ENCODE peak calls at places on chromosomes 7 and 10, in ten cellular contexts. M is hepatocyte; N is AG04449; D is cardiac fibroblast; U is CD8-positive, alpha-beta T cell; P is fibroblast of mammary gland; Z is HCT116; L is body of pancreas; E is prostate gland; C is brain microvascular endothelial cell. J is an unnamed sample.

GRCh38 chr7:2355079-2356008 is 717 bp downstream of the EIF3B start:
- DNase-seq in M (peak; percentile 35), N (no peak), D (no peak), U (no peak), P (peak; percentile 12), Z (no peak), L (no peak), E (no peak), C (no peak), J (no peak)

GRCh38 chr10:116888380-116889055 is 39.2 kb downstream of the ENO4 start:
- DNase-seq in M (peak; percentile 65), N (peak; percentile 37), D (peak; percentile 91), U (no peak), P (peak; percentile 81), Z (peak; percentile 56), L (peak; percentile 72), E (peak; percentile 65), C (peak; percentile 80), J (peak; percentile 82)

GRCh38 chr7:149126662-149127321 is 668 bp upstream of the ZNF425 start:
- DNase-seq in M (peak; percentile 65), N (no peak), D (peak; percentile 57), U (peak; percentile 57), P (no peak), Z (no peak), L (peak; percentile 35), E (peak; percentile 33), C (no peak), J (no peak)

GRCh38 chr7:24827589-24827988 is 70.3 kb upstream of the GSDME start:
- DNase-seq in M (no peak), N (peak; percentile 38), D (peak; percentile 67), U (no peak), P (peak; percentile 75), Z (no peak), L (no peak), E (no peak), C (peak; percentile 59), J (peak; percentile 44)

GRCh38 chr7:8785081-8785480 is 351.7 kb downstream of the NXPH1 start:
- DNase-seq in M (no peak), N (no peak), D (no peak), U (no peak), P (no peak), Z (no peak), L (no peak), E (no peak), C (no peak), J (no peak)

GRCh38 chr10:28880551-28880950 is 203.2 kb downstream of the BAMBI start:
- DNase-seq in M (no peak), N (no peak), D (peak; percentile 21), U (no peak), P (no peak), Z (no peak), L (no peak), E (no peak), C (no peak), J (peak; percentile 16)

GRCh38 chr7:131649003-131649541 is 92.6 kb upstream of the PODXL start:
- DNase-seq in M (no peak), N (no peak), D (no peak), U (no peak), P (no peak), Z (no peak), L (no peak), E (no peak), C (no peak), J (peak; percentile 33)

GRCh38 chr10:878333-878753 is 53.2 kb downstream of the LARP4B start:
- DNase-seq in M (no peak), N (no peak), D (no peak), U (no peak), P (peak; percentile 82), Z (no peak), L (peak; percentile 48), E (peak; percentile 53), C (no peak), J (peak; percentile 50)

DNA sequence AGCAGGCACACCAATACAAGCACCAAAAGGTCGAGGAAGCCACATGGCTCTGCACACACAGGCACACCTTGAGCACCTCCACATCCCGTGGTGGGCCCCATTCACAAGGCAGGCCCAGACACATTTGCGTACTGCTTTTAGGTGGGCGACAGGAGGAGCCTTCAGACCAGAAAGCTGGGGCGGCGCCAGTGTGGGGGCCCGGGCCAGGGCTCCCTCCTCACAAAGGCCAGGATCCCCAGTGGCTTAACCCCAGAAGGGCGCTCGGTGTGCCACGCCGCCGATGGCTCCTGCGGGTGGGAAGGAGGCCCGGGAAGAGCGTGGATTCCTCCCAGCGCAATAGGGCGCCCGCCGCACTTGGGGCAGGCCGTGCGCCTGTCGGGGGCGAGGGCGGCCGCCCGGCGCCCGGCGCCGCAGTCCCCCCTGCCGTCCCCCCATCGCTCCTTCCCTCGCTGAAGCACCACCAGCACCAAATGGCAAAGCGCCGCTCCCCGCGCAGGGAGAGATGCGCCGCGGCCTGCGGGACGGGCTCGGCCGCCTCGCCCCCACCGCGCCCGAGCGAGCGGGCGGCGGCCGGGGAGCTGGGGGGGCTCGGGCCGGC is 2.9 kb upstream of the SMARCD3 start:
- DNase-seq in M (peak; percentile 64), N (no peak), D (peak; percentile 55), U (peak; percentile 41), P (peak; percentile 56), Z (no peak), L (peak; percentile 55), E (no peak), C (peak; percentile 33), J (peak; percentile 62)
- H3K4me3 ChIP-seq in M (peak overlapping the region; percentile 29), N (peak overlapping the region; percentile 69), D (peak overlapping the region; percentile 40), U (peak overlapping the region; percentile 49), P (peak overlapping the region; percentile 31), Z (peak overlapping the region; percentile 63), L (no peak overlapping the region), E (peak overlapping the region; percentile 45), C (peak overlapping the region; percentile 63), J (peak overlapping the region; percentile 72)

GRCh38 chr10:9209105-9209798 is 1154.8 kb downstream of the GATA3 start:
- DNase-seq in M (peak; percentile 70), N (no peak), D (peak; percentile 77), U (peak; percentile 82), P (peak; percentile 68), Z (peak; percentile 33), L (peak; percentile 57), E (peak; percentile 53), C (peak; percentile 58), J (peak; percentile 72)

GRCh38 chr10:9205558-9205957 is 1151.1 kb downstream of the GATA3 start:
- DNase-seq in M (no peak), N (no peak), D (no peak), U (no peak), P (no peak), Z (no peak), L (no peak), E (no peak), C (no peak), J (no peak)

GRCh38 chr10:9214618-9215017 is 1160.1 kb downstream of the GATA3 start:
- DNase-seq in M (no peak), N (no peak), D (no peak), U (no peak), P (no peak), Z (no peak), L (no peak), E (no peak), C (no peak), J (no peak)

GRCh38 chr10:9215121-9215520 is 1160.6 kb downstream of the GATA3 start:
- DNase-seq in M (no peak), N (no peak), D (no peak), U (no peak), P (no peak), Z (no peak), L (no peak), E (no peak), C (no peak), J (no peak)

DNA sequence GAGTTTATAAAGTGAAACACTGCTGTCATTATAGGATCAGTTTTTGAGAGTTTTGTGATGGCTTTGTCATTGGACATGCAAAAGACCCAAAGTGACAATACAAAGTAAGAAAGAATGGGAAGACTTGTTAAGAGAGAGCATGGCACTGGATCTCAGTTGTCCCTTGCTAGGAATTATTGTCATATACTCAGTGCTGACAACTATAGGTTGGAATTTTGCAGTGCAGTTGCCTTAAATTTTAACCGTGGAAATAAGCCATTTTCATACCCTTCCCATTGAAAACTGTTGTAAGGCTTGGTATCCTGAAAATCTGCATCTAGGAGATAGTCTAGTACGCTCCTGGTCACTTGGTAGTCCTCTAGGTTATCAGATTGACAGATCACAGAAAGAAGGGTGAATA is 1156.7 kb downstream of the GATA3 start:
- DNase-seq in M (no peak), N (no peak), D (peak; percentile 13), U (no peak), P (no peak), Z (no peak), L (no peak), E (no peak), C (peak; percentile 4), J (peak; percentile 14)
- TF ChIP-seq CTCF in M (peak; percentile 41), N (no peak), D (peak; percentile 31), U (no peak), P (peak; percentile 53), Z (peak; percentile 27), L (no peak), E (no peak), C (peak; percentile 42), J (peak; percentile 54)

GRCh38 chr10:71985542-71986250 is 21.5 kb downstream of the CHST3 start:
- DNase-seq in M (no peak), N (no peak), D (peak; percentile 77), U (no peak), P (peak; percentile 93), Z (no peak), L (peak; percentile 54), E (no peak), C (peak; percentile 69), J (peak; percentile 85)

GRCh38 chr10:71984798-71985388 is 20.7 kb downstream of the CHST3 start:
- DNase-seq in M (no peak), N (no peak), D (no peak), U (no peak), P (no peak), Z (no peak), L (no peak), E (no peak), C (no peak), J (no peak)

GRCh38 chr10:71990706-71991269 is 26.6 kb downstream of the CHST3 start:
- DNase-seq in M (no peak), N (no peak), D (no peak), U (no peak), P (no peak), Z (no peak), L (no peak), E (no peak), C (no peak), J (no peak)

GRCh38 chr10:71984126-71984797 is 20.1 kb downstream of the CHST3 start:
- DNase-seq in M (no peak), N (no peak), D (no peak), U (no peak), P (no peak), Z (no peak), L (no peak), E (no peak), C (no peak), J (no peak)

DNA sequence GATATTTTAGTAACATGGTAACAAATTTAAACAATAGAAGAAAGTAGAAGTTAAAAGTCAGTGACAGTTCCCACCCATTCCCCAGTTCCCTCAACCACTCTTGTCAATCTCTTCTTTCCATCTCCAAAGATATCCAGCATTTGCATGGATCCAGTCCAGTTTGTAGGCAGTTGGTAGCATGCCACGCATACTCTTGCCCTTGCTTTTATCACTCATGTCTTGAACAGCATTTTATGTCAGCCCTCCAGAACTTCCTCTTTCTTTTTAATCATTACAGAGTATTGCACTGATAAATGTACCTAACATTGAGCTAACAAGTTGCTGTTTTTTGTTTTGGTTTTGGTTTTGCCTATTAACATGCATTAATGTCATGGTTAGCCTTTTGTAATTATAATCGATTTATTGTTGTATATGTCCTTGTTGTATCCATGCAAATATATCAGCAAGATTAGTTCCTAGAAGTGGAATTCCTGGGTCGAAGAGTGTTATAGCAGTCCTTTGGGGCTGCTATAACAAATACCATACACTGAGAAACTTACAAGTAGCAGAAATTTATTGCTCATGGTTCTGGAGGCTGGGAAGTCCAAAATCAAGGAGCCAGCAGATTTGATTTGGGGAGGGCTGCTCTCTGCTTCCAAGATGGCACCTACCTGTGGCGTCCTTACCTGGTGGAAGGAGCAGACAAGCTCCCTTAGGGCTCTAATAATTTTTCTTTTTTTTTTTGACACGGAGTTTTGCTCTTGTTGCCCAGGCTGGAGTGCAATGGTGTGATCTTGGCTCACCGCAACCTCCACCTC is 25.7 kb downstream of the CHST3 start:
- DNase-seq in M (no peak), N (no peak), D (no peak), U (no peak), P (no peak), Z (no peak), L (no peak), E (no peak), C (no peak), J (no peak)
- H3K4me3 ChIP-seq in M (no peak overlapping the region), N (no peak overlapping the region), D (no peak overlapping the region), U (no peak overlapping the region), P (no peak overlapping the region), Z (no peak overlapping the region), L (no peak overlapping the region), E (no peak overlapping the region), C (no peak overlapping the region), J (no peak overlapping the region)

DNA sequence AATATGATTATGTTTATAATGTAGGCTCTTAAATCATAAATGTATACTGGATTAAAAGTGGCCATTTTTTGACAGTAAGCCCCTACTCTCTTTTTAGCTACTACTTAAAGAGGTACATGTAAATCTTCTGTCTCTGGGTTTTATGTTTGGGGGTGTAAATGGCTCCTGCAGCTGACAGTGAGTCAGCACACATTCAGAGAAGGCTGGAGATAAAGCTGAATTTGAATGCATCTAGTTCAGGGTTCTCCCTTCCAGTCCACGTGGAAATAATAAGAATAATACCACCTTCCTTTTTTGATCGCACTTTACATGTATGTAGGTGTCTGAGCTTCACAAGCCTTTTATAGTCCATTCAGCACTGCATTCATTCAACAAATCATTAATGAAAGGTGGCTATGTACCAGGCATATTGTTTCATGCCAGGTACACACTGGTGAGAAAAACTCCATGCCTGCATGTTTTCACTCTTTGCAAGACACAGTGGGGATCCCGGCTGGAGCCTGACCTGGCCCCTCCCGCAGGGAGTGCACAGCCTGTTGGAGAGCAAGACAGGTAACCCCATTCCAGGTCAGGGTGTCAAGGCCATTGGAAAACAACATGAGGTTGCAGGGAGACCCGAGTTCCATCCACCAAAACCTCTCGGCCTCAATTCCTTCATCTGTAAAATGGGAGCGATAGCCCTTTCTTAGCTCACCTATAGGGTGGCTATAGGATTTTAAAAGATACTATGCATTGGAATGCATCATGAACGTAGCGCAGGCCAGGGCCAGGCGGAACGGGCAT is 107.5 kb upstream of the ANLN start:
- DNase-seq in M (no peak), N (no peak), D (no peak), U (no peak), P (peak; percentile 28), Z (no peak), L (no peak), E (no peak), C (peak; percentile 42), J (peak; percentile 31)
- TF ChIP-seq CTCF in M (no peak), N (no peak), D (no peak), U (no peak), P (no peak), Z (no peak), L (no peak), E (no peak), C (no peak), J (no peak)